ENCODE peak calls at places on chromosomes 5 and 9, in five cellular contexts. One of them, this sample, is unnamed.

GRCh38 chr5:100590867-100591266 is 55.7 kb downstream of the FAM174A start:
- DNase-seq in ascending aorta: no peak
- DNase-seq in AG20443: no peak
- DNase-seq in left ventricle myocardium inferior: no peak
- DNase-seq in CD8-positive, alpha-beta memory T cell: no peak
- DNase-seq in this sample: no peak

GRCh38 chr5:10545084-10545483 is 18.8 kb upstream of the ANKRD33B start:
- DNase-seq in ascending aorta: no peak
- DNase-seq in AG20443: no peak
- DNase-seq in CD8-positive, alpha-beta memory T cell: no peak
- DNase-seq in left ventricle myocardium inferior: no peak
- DNase-seq in this sample: no peak

GRCh38 chr9:89524888-89525385 is 27.0 kb upstream of the SEMA4D start:
- DNase-seq in CD8-positive, alpha-beta memory T cell: no peak
- DNase-seq in ascending aorta: no peak
- DNase-seq in left ventricle myocardium inferior: no peak
- DNase-seq in AG20443: no peak
- DNase-seq in this sample: no peak

GRCh38 chr9:5395428-5395827 is 42.3 kb downstream of the PLGRKT start:
- DNase-seq in CD8-positive, alpha-beta memory T cell: no peak
- DNase-seq in left ventricle myocardium inferior: no peak
- DNase-seq in AG20443: no peak
- DNase-seq in ascending aorta: no peak
- DNase-seq in this sample: no peak

GRCh38 chr9:18037981-18038380 is 436.0 kb upstream of the ADAMTSL1 start:
- DNase-seq in CD8-positive, alpha-beta memory T cell: no peak
- DNase-seq in AG20443: no peak
- DNase-seq in ascending aorta: no peak
- DNase-seq in left ventricle myocardium inferior: no peak
- DNase-seq in this sample: no peak

GRCh38 chr9:71446499-71447411 is 321.6 kb downstream of the CEMIP2 start:
- DNase-seq in AG20443: peak
- DNase-seq in CD8-positive, alpha-beta memory T cell: no peak
- DNase-seq in left ventricle myocardium inferior: no peak
- DNase-seq in ascending aorta: no peak
- DNase-seq in this sample: peak

GRCh38 chr5:88063813-88064212 is 204.8 kb downstream of the TMEM161B start:
- DNase-seq in AG20443: no peak
- DNase-seq in CD8-positive, alpha-beta memory T cell: no peak
- DNase-seq in left ventricle myocardium inferior: no peak
- DNase-seq in ascending aorta: no peak
- DNase-seq in this sample: no peak

GRCh38 chr9:98248737-98249474 is 6.5 kb downstream of the TBC1D2 start:
- DNase-seq in AG20443: peak
- DNase-seq in ascending aorta: peak
- DNase-seq in CD8-positive, alpha-beta memory T cell: no peak
- DNase-seq in left ventricle myocardium inferior: peak
- DNase-seq in this sample: peak

GRCh38 chr9:74496819-74497749 is at the start of gene RORB:
- DNase-seq in ascending aorta: peak
- DNase-seq in AG20443: peak
- DNase-seq in left ventricle myocardium inferior: peak
- DNase-seq in CD8-positive, alpha-beta memory T cell: peak
- DNase-seq in this sample: no peak

GRCh38 chr5:627840-628239 is 15.7 kb downstream of the CEP72 start:
- DNase-seq in AG20443: no peak
- DNase-seq in CD8-positive, alpha-beta memory T cell: no peak
- DNase-seq in ascending aorta: no peak
- DNase-seq in left ventricle myocardium inferior: no peak
- DNase-seq in this sample: no peak

GRCh38 chr5:134555223-134555790 is 29.8 kb downstream of the JADE2 start:
- DNase-seq in AG20443: no peak
- DNase-seq in CD8-positive, alpha-beta memory T cell: no peak
- DNase-seq in left ventricle myocardium inferior: no peak
- DNase-seq in ascending aorta: no peak
- DNase-seq in this sample: no peak

GRCh38 chr5:72612810-72613209 is 105.6 kb upstream of the ZNF366 start:
- DNase-seq in left ventricle myocardium inferior: no peak
- DNase-seq in CD8-positive, alpha-beta memory T cell: no peak
- DNase-seq in AG20443: no peak
- DNase-seq in ascending aorta: no peak
- DNase-seq in this sample: no peak

GRCh38 chr5:176608142-176608705 is 1.7 kb downstream of the GPRIN1 start:
- DNase-seq in AG20443: no peak
- DNase-seq in CD8-positive, alpha-beta memory T cell: no peak
- DNase-seq in left ventricle myocardium inferior: no peak
- DNase-seq in ascending aorta: no peak
- DNase-seq in this sample: no peak

GRCh38 chr5:58847041-58847440 is 264.2 kb downstream of the RAB3C start:
- DNase-seq in left ventricle myocardium inferior: no peak
- DNase-seq in CD8-positive, alpha-beta memory T cell: no peak
- DNase-seq in AG20443: no peak
- DNase-seq in ascending aorta: no peak
- DNase-seq in this sample: no peak

GRCh38 chr5:94793113-94793815 is 174.8 kb downstream of the SLF1 start:
- DNase-seq in CD8-positive, alpha-beta memory T cell: no peak
- DNase-seq in ascending aorta: no peak
- DNase-seq in AG20443: peak
- DNase-seq in left ventricle myocardium inferior: no peak
- DNase-seq in this sample: peak

GRCh38 chr9:83434254-83434653 is 103.9 kb downstream of the FRMD3 start:
- DNase-seq in left ventricle myocardium inferior: no peak
- DNase-seq in ascending aorta: peak
- DNase-seq in AG20443: no peak
- DNase-seq in CD8-positive, alpha-beta memory T cell: no peak
- DNase-seq in this sample: no peak

GRCh38 chr5:4306029-4306428 is 710.4 kb downstream of the IRX1 start:
- DNase-seq in CD8-positive, alpha-beta memory T cell: no peak
- DNase-seq in AG20443: no peak
- DNase-seq in ascending aorta: no peak
- DNase-seq in left ventricle myocardium inferior: no peak
- DNase-seq in this sample: no peak

GRCh38 chr5:72834919-72835318 is 18.5 kb downstream of the TNPO1 start:
- DNase-seq in CD8-positive, alpha-beta memory T cell: no peak
- DNase-seq in ascending aorta: no peak
- DNase-seq in left ventricle myocardium inferior: no peak
- DNase-seq in AG20443: no peak
- DNase-seq in this sample: no peak

GRCh38 chr5:132259061-132259851 is 1.8 kb downstream of the PDLIM4 start:
- DNase-seq in ascending aorta: peak
- DNase-seq in CD8-positive, alpha-beta memory T cell: no peak
- DNase-seq in AG20443: peak
- DNase-seq in left ventricle myocardium inferior: peak
- DNase-seq in this sample: peak

GRCh38 chr9:133141833-133142594 is 21.0 kb upstream of the RALGDS start:
- DNase-seq in CD8-positive, alpha-beta memory T cell: peak
- DNase-seq in left ventricle myocardium inferior: peak
- DNase-seq in AG20443: no peak
- DNase-seq in ascending aorta: no peak
- DNase-seq in this sample: no peak

GRCh38 chr9:16516887-16517286 is 353.6 kb downstream of the BNC2 start:
- DNase-seq in left ventricle myocardium inferior: no peak
- DNase-seq in ascending aorta: no peak
- DNase-seq in CD8-positive, alpha-beta memory T cell: no peak
- DNase-seq in AG20443: peak
- DNase-seq in this sample: no peak

GRCh38 chr9:17134396-17134842 is 421 bp upstream of the CNTLN start:
- DNase-seq in AG20443: no peak
- DNase-seq in ascending aorta: peak
- DNase-seq in CD8-positive, alpha-beta memory T cell: no peak
- DNase-seq in left ventricle myocardium inferior: no peak
- DNase-seq in this sample: no peak

GRCh38 chr9:113573303-113573958 is 109.9 kb downstream of the RGS3 start:
- DNase-seq in left ventricle myocardium inferior: peak
- DNase-seq in CD8-positive, alpha-beta memory T cell: no peak
- DNase-seq in AG20443: no peak
- DNase-seq in ascending aorta: peak
- DNase-seq in this sample: no peak

GRCh38 chr9:104740596-104740995 is 6.9 kb upstream of the NIPSNAP3A start:
- DNase-seq in left ventricle myocardium inferior: no peak
- DNase-seq in ascending aorta: no peak
- DNase-seq in AG20443: peak
- DNase-seq in CD8-positive, alpha-beta memory T cell: no peak
- DNase-seq in this sample: peak

GRCh38 chr5:52799358-52799982 is 11.8 kb downstream of the ITGA1 start:
- DNase-seq in ascending aorta: peak
- DNase-seq in left ventricle myocardium inferior: peak
- DNase-seq in CD8-positive, alpha-beta memory T cell: no peak
- DNase-seq in AG20443: peak
- DNase-seq in this sample: peak

GRCh38 chr5:113336975-113337374 is 97.8 kb downstream of the TSSK1B start:
- DNase-seq in left ventricle myocardium inferior: no peak
- DNase-seq in CD8-positive, alpha-beta memory T cell: no peak
- DNase-seq in AG20443: peak
- DNase-seq in ascending aorta: no peak
- DNase-seq in this sample: peak

GRCh38 chr5:132063090-132063911 is 2.8 kb downstream of the IL3 start:
- DNase-seq in CD8-positive, alpha-beta memory T cell: peak
- DNase-seq in ascending aorta: peak
- DNase-seq in left ventricle myocardium inferior: peak
- DNase-seq in AG20443: peak
- DNase-seq in this sample: peak

GRCh38 chr5:58241383-58241782 is 218.5 kb downstream of the PLK2 start:
- DNase-seq in left ventricle myocardium inferior: no peak
- DNase-seq in CD8-positive, alpha-beta memory T cell: no peak
- DNase-seq in AG20443: no peak
- DNase-seq in ascending aorta: no peak
- DNase-seq in this sample: no peak

GRCh38 chr9:113853333-113853732 is 22.8 kb upstream of the ZNF618 start:
- DNase-seq in CD8-positive, alpha-beta memory T cell: no peak
- DNase-seq in left ventricle myocardium inferior: no peak
- DNase-seq in ascending aorta: no peak
- DNase-seq in AG20443: no peak
- DNase-seq in this sample: no peak

GRCh38 chr5:147898875-147899401 is 7.4 kb downstream of the C5orf46 start:
- DNase-seq in AG20443: no peak
- DNase-seq in ascending aorta: peak
- DNase-seq in left ventricle myocardium inferior: no peak
- DNase-seq in CD8-positive, alpha-beta memory T cell: no peak
- DNase-seq in this sample: no peak

GRCh38 chr5:178116406-178116885 is 3.1 kb downstream of the N4BP3 start:
- DNase-seq in AG20443: no peak
- DNase-seq in left ventricle myocardium inferior: no peak
- DNase-seq in CD8-positive, alpha-beta memory T cell: peak
- DNase-seq in ascending aorta: no peak
- DNase-seq in this sample: no peak

GRCh38 chr5:179154991-179155955 is 95.1 kb downstream of the ZNF354C start:
- DNase-seq in ascending aorta: peak
- DNase-seq in CD8-positive, alpha-beta memory T cell: no peak
- DNase-seq in left ventricle myocardium inferior: no peak
- DNase-seq in AG20443: no peak
- DNase-seq in this sample: no peak

GRCh38 chr5:57221049-57221568 is 47.2 kb downstream of the GPBP1 start:
- DNase-seq in AG20443: peak
- DNase-seq in CD8-positive, alpha-beta memory T cell: no peak
- DNase-seq in ascending aorta: no peak
- DNase-seq in left ventricle myocardium inferior: no peak
- DNase-seq in this sample: peak

This sample was measured in stromal cell of bone marrow.